ENCODE peak calls at places on chromosomes 1 and 21, in nine cellular contexts. N is pancreas; I is stimulated activated CD4-positive, alpha-beta T cell treated with anti-CD3 and anti-CD28 coated beads, TNF-alpha, amount 100 ng/mL, for 4 hours; Z is naive thymus-derived CD8-positive, alpha-beta T cell; H is ELR; B is effector CD4-positive, alpha-beta T cell; W is AML-193; R is cerebellum; G is activated naive CD4-positive, alpha-beta T cell treated with anti-CD3 and anti-CD28 coated beads, Interleukin-2, amount 10 ng/mL, durations not matched to agents 7 days and 5 days. T is an unnamed sample.

GRCh38 chr21:43266534-43266933 is 97.7 kb downstream of the CRYAA start:
- DNase-seq in N (no peak), I (no peak), Z (no peak), H (no peak), B (no peak), W (no peak), R (no peak), G (no peak), T (peak)

GRCh38 chr1:112997781-112998180 is 41.8 kb upstream of the SLC16A1 start:
- DNase-seq in N (no peak), I (no peak), Z (no peak), H (no peak), B (no peak), W (no peak), R (no peak), G (no peak), T (no peak)

GRCh38 chr1:154325583-154326545 is 539 bp downstream of the ATP8B2 start:
- DNase-seq in N (peak), I (no peak), Z (peak), H (peak), B (peak), W (peak), R (peak), G (peak), T (no peak)

GRCh38 chr1:64527191-64527590 is 57.3 kb downstream of the CACHD1 start:
- DNase-seq in N (no peak), I (no peak), Z (no peak), H (no peak), B (no peak), W (no peak), R (no peak), G (peak), T (no peak)

GRCh38 chr1:216841165-216841564 is 117.9 kb upstream of the ESRRG start:
- DNase-seq in N (no peak), I (no peak), Z (no peak), H (no peak), B (no peak), W (no peak), R (no peak), G (no peak), T (no peak)

GRCh38 chr1:221947731-221948130 is 205.8 kb upstream of the DUSP10 start:
- DNase-seq in N (no peak), I (no peak), Z (no peak), H (peak), B (no peak), W (no peak), R (no peak), G (no peak), T (peak)

GRCh38 chr1:152190589-152190988 is 31.6 kb upstream of the RPTN start:
- DNase-seq in N (no peak), I (no peak), Z (no peak), H (peak), B (no peak), W (no peak), R (no peak), G (no peak), T (peak)

GRCh38 chr1:40315795-40316594 is 1.1 kb downstream of the COL9A2 start:
- DNase-seq in N (no peak), I (no peak), Z (no peak), H (peak), B (no peak), W (no peak), R (no peak), G (no peak), T (peak)

GRCh38 chr1:201248721-201249559 is 34.4 kb upstream of the PKP1 start:
- DNase-seq in N (no peak), I (no peak), Z (no peak), H (no peak), B (no peak), W (no peak), R (no peak), G (no peak), T (no peak)

GRCh38 chr1:98741164-98741563 is 79.6 kb downstream of the SNX7 start:
- DNase-seq in N (no peak), I (no peak), Z (no peak), H (no peak), B (no peak), W (no peak), R (no peak), G (no peak), T (no peak)

GRCh38 chr1:160177231-160177630 is 13.1 kb upstream of the CASQ1 start:
- DNase-seq in N (no peak), I (no peak), Z (no peak), H (no peak), B (no peak), W (no peak), R (no peak), G (no peak), T (peak)

GRCh38 chr1:25099343-25099951 is 132.9 kb downstream of the SYF2 start:
- DNase-seq in N (no peak), I (no peak), Z (no peak), H (peak), B (no peak), W (peak), R (no peak), G (peak), T (no peak)

GRCh38 chr1:224276768-224277487 is 53.0 kb downstream of the NVL start:
- DNase-seq in N (no peak), I (no peak), Z (no peak), H (no peak), B (no peak), W (no peak), R (no peak), G (no peak), T (no peak)

GRCh38 chr21:27423906-27424595 is 457.2 kb upstream of the ADAMTS5 start:
- DNase-seq in N (no peak), I (no peak), Z (no peak), H (peak), B (no peak), W (no peak), R (no peak), G (no peak), T (peak)

GRCh38 chr1:17635811-17636210 is 96.3 kb downstream of the ARHGEF10L start:
- DNase-seq in N (no peak), I (no peak), Z (no peak), H (no peak), B (no peak), W (peak), R (no peak), G (no peak), T (no peak)

GRCh38 chr1:225427249-225428065 is at the start of gene LBR:
- DNase-seq in N (peak), I (no peak), Z (no peak), H (peak), B (no peak), W (no peak), R (no peak), G (peak), T (no peak)

GRCh38 chr21:26909972-26910371 is 56.9 kb downstream of the ADAMTS5 start:
- DNase-seq in N (no peak), I (no peak), Z (no peak), H (peak), B (no peak), W (no peak), R (no peak), G (no peak), T (peak)

GRCh38 chr1:63698001-63698838 is 75.6 kb upstream of the ROR1 start:
- DNase-seq in N (no peak), I (no peak), Z (no peak), H (no peak), B (no peak), W (no peak), R (no peak), G (no peak), T (no peak)

GRCh38 chr21:44846485-44847260 is 26.8 kb downstream of the PTTG1IP start:
- DNase-seq in N (no peak), I (no peak), Z (no peak), H (peak), B (peak), W (peak), R (no peak), G (peak), T (peak)

GRCh38 chr1:236979149-236979890 is 24.9 kb downstream of the MT1HL1 start:
- DNase-seq in N (no peak), I (no peak), Z (no peak), H (no peak), B (no peak), W (no peak), R (no peak), G (no peak), T (no peak)

GRCh38 chr1:227315500-227316346 is 2.6 kb downstream of the CDC42BPA start:
- DNase-seq in N (no peak), I (no peak), Z (no peak), H (peak), B (no peak), W (no peak), R (peak), G (no peak), T (no peak)

GRCh38 chr1:87386217-87386790 is 57.6 kb downstream of the LMO4 start:
- DNase-seq in N (no peak), I (no peak), Z (no peak), H (no peak), B (no peak), W (no peak), R (no peak), G (no peak), T (no peak)

GRCh38 chr21:37496972-37497371 is 130.4 kb downstream of the DYRK1A start:
- DNase-seq in N (no peak), I (no peak), Z (no peak), H (peak), B (no peak), W (no peak), R (no peak), G (no peak), T (no peak)

GRCh38 chr1:153565529-153566374 is at the start of gene S100A2:
- DNase-seq in N (peak), I (no peak), Z (no peak), H (peak), B (no peak), W (peak), R (no peak), G (peak), T (peak)

GRCh38 chr1:205248793-205249601 is 21.3 kb downstream of the TMCC2 start:
- DNase-seq in N (peak), I (no peak), Z (no peak), H (no peak), B (no peak), W (no peak), R (no peak), G (no peak), T (no peak)

GRCh38 chr1:76209648-76210047 is 135.1 kb downstream of the ST6GALNAC3 start:
- DNase-seq in N (no peak), I (no peak), Z (no peak), H (no peak), B (no peak), W (no peak), R (no peak), G (no peak), T (no peak)

GRCh38 chr1:207007352-207008033 is 25.1 kb downstream of the C1orf116 start:
- DNase-seq in N (no peak), I (no peak), Z (no peak), H (peak), B (no peak), W (no peak), R (no peak), G (no peak), T (peak)

GRCh38 chr1:55585402-55585792 is 370.2 kb upstream of the USP24 start:
- DNase-seq in N (no peak), I (no peak), Z (no peak), H (no peak), B (no peak), W (no peak), R (no peak), G (no peak), T (no peak)

GRCh38 chr1:240792915-240793525 is 181.1 kb upstream of the GREM2 start:
- DNase-seq in N (no peak), I (no peak), Z (no peak), H (no peak), B (no peak), W (no peak), R (no peak), G (no peak), T (no peak)

GRCh38 chr1:7719468-7720104 is 51.5 kb upstream of the VAMP3 start:
- DNase-seq in N (no peak), I (no peak), Z (no peak), H (no peak), B (no peak), W (no peak), R (no peak), G (no peak), T (no peak)

GRCh38 chr1:210416049-210416448 is 87.3 kb downstream of the HHAT start:
- DNase-seq in N (no peak), I (no peak), Z (no peak), H (no peak), B (no peak), W (no peak), R (no peak), G (no peak), T (no peak)

GRCh38 chr1:230176871-230177411 is 109.9 kb downstream of the GALNT2 start:
- DNase-seq in N (no peak), I (no peak), Z (no peak), H (no peak), B (no peak), W (no peak), R (peak), G (no peak), T (no peak)

GRCh38 chr1:22870201-22870871 is 102.3 kb downstream of the LACTBL1 start:
- DNase-seq in N (no peak), I (no peak), Z (no peak), H (no peak), B (no peak), W (no peak), R (peak), G (no peak), T (no peak)

GRCh38 chr1:36161656-36162531 is 5.9 kb downstream of the MAP7D1 start:
- DNase-seq in N (no peak), I (no peak), Z (peak), H (peak), B (peak), W (peak), R (no peak), G (peak), T (peak)

GRCh38 chr1:64743954-64744491 is 852 bp upstream of the RAVER2 start:
- DNase-seq in N (no peak), I (no peak), Z (no peak), H (no peak), B (no peak), W (no peak), R (no peak), G (no peak), T (no peak)

GRCh38 chr1:14522331-14523241 is 75.9 kb upstream of the KAZN start:
- DNase-seq in N (no peak), I (no peak), Z (no peak), H (peak), B (no peak), W (no peak), R (no peak), G (no peak), T (peak)

T was measured in foreskin keratinocyte.